ENCODE peak calls at places on chromosomes 3 and 15, in four cellular contexts. V is IMR-90, K is mesenchymal stem cell, Z is H1. Y is an unnamed sample.

GRCh38 chr3:36944012-36944640 is 728 bp downstream of the TRANK1 start:
- DNase-seq in V (peak), K (peak), Z (no peak), Y (peak)

GRCh38 chr15:28904541-28905303 is 18.9 kb downstream of the APBA2 start:
- DNase-seq in V (no peak), K (no peak), Z (no peak), Y (no peak)

GRCh38 chr3:150035400-150035799 is 64.7 kb upstream of the PFN2 start:
- DNase-seq in V (no peak), K (no peak), Z (no peak), Y (no peak)

GRCh38 chr3:13711911-13712650 is 163.2 kb downstream of the FBLN2 start:
- DNase-seq in V (no peak), K (no peak), Z (no peak), Y (no peak)

GRCh38 chr3:145116769-145117168 is 1044.2 kb downstream of the PLOD2 start:
- DNase-seq in V (no peak), K (no peak), Z (no peak), Y (no peak)

GRCh38 chr3:48039487-48040190 is 23.4 kb upstream of the MAP4 start:
- DNase-seq in V (peak), K (peak), Z (no peak), Y (peak)

GRCh38 chr3:177333535-177334495 is 136.5 kb upstream of the TBL1XR1 start:
- DNase-seq in V (no peak), K (peak), Z (no peak), Y (no peak)

GRCh38 chr3:172106989-172107388 is 67.6 kb downstream of the FNDC3B start:
- DNase-seq in V (no peak), K (no peak), Z (no peak), Y (no peak)

GRCh38 chr3:59017617-59017984 is 32.2 kb downstream of the CFAP20DC start:
- DNase-seq in V (no peak), K (no peak), Z (no peak), Y (no peak)

GRCh38 chr3:55343486-55344357 is 143.4 kb downstream of the WNT5A start:
- DNase-seq in V (no peak), K (peak), Z (no peak), Y (no peak)

GRCh38 chr3:50617096-50617791 is at the start of gene MAPKAPK3:
- DNase-seq in V (no peak), K (no peak), Z (no peak), Y (no peak)

GRCh38 chr15:51387699-51388041 is 46.2 kb downstream of the GLDN start:
- DNase-seq in V (no peak), K (no peak), Z (no peak), Y (no peak)

GRCh38 chr15:40407343-40407990 is 1.9 kb downstream of the IVD start:
- DNase-seq in V (no peak), K (no peak), Z (no peak), Y (no peak)

GRCh38 chr15:40038267-40038653 is 721 bp downstream of the SRP14 start:
- DNase-seq in V (peak), K (peak), Z (no peak), Y (no peak)

GRCh38 chr3:169661567-169662214 is 1.8 kb downstream of the MECOM start:
- DNase-seq in V (peak), K (peak), Z (no peak), Y (peak)

GRCh38 chr15:68619303-68619698 is 40.5 kb downstream of the CORO2B start:
- DNase-seq in V (no peak), K (no peak), Z (no peak), Y (no peak)

GRCh38 chr15:64842099-64842940 is 605 bp downstream of the PLEKHO2 start:
- DNase-seq in V (peak), K (peak), Z (no peak), Y (no peak)

GRCh38 chr15:57552678-57553334 is 38.9 kb upstream of the MYZAP start:
- DNase-seq in V (no peak), K (no peak), Z (no peak), Y (no peak)

GRCh38 chr3:70829101-70829500 is 516.7 kb upstream of the MDFIC2 start:
- DNase-seq in V (peak), K (peak), Z (no peak), Y (no peak)

GRCh38 chr3:50817756-50818518 is 143.2 kb downstream of the DOCK3 start:
- DNase-seq in V (no peak), K (no peak), Z (peak), Y (no peak)

GRCh38 chr3:127450331-127450730 is 140.2 kb downstream of the TPRA1 start:
- DNase-seq in V (no peak), K (no peak), Z (no peak), Y (no peak)

GRCh38 chr3:99108508-99108907 is 207.0 kb upstream of the DCBLD2 start:
- DNase-seq in V (peak), K (peak), Z (no peak), Y (no peak)

GRCh38 chr3:10926831-10927521 is 65.6 kb upstream of the SLC6A1 start:
- DNase-seq in V (no peak), K (no peak), Z (no peak), Y (no peak)

GRCh38 chr15:41494190-41494921 is 682 bp downstream of the ITPKA start:
- DNase-seq in V (no peak), K (no peak), Z (no peak), Y (peak)

GRCh38 chr3:171320721-171321120 is 139.5 kb downstream of the TNIK start:
- DNase-seq in V (peak), K (peak), Z (no peak), Y (no peak)

GRCh38 chr15:90519688-90520087 is 10.0 kb upstream of the CRTC3 start:
- DNase-seq in V (peak), K (no peak), Z (no peak), Y (no peak)

GRCh38 chr3:139120336-139120971 is 75.8 kb upstream of the PRR23C start:
- DNase-seq in V (peak), K (peak), Z (no peak), Y (no peak)

GRCh38 chr3:178537123-178537754 is 1.0 kb downstream of the KCNMB2 start:
- DNase-seq in V (no peak), K (no peak), Z (no peak), Y (no peak)

GRCh38 chr3:51706788-51707731 is at the start of gene GRM2:
- DNase-seq in V (peak), K (peak), Z (peak), Y (peak)

GRCh38 chr3:87311309-87311708 is 34.9 kb upstream of the POU1F1 start:
- DNase-seq in V (no peak), K (no peak), Z (no peak), Y (no peak)

GRCh38 chr3:138381413-138381901 is 33.1 kb downstream of the MRAS start:
- DNase-seq in V (peak), K (peak), Z (no peak), Y (no peak)

GRCh38 chr3:32973982-32974381 is 22.5 kb downstream of the CCR4 start:
- DNase-seq in V (peak), K (peak), Z (no peak), Y (no peak)

GRCh38 chr15:60477991-60478632 is 830 bp downstream of the ICE2 start:
- DNase-seq in V (peak), K (peak), Z (no peak), Y (no peak)

GRCh38 chr15:65339436-65339835 is 35.0 kb downstream of the RNU5B-1 start:
- DNase-seq in V (no peak), K (peak), Z (no peak), Y (no peak)

GRCh38 chr3:11734-12133 is 184.8 kb upstream of the CHL1 start:
- DNase-seq in V (no peak), K (peak), Z (no peak), Y (no peak)

GRCh38 chr3:132432639-132433038 is 15.3 kb downstream of the DNAJC13 start:
- DNase-seq in V (peak), K (peak), Z (no peak), Y (no peak)

GRCh38 chr3:15348246-15348645 is 15.9 kb upstream of the SH3BP5 start:
- DNase-seq in V (no peak), K (no peak), Z (no peak), Y (no peak)

GRCh38 chr3:15347104-15347736 is 14.8 kb upstream of the SH3BP5 start:
- DNase-seq in V (no peak), K (no peak), Z (no peak), Y (no peak)

GRCh38 chr3:15345608-15346137 is 13.3 kb upstream of the SH3BP5 start:
- DNase-seq in V (no peak), K (no peak), Z (no peak), Y (no peak)

GRCh38 chr3:15346516-15346915 is 14.1 kb upstream of the SH3BP5 start:
- DNase-seq in V (no peak), K (no peak), Z (no peak), Y (no peak)

GRCh38 chr3:15347737-15348110 is 15.3 kb upstream of the SH3BP5 start:
- DNase-seq in V (no peak), K (no peak), Z (no peak), Y (no peak)
- H4K8ac ChIP-seq in V (no peak), K (no peak), Z (no peak), Y (no peak)

GRCh38 chr3:111857474-111857873 is 1.6 kb upstream of the PHLDB2 start:
- DNase-seq in V (no peak), K (no peak), Z (no peak), Y (no peak)

GRCh38 chr3:111861396-111861795 is 2.3 kb downstream of the PHLDB2 start:
- DNase-seq in V (no peak), K (peak), Z (no peak), Y (no peak)

GRCh38 chr3:111859974-111860859 is 1.2 kb downstream of the PHLDB2 start:
- DNase-seq in V (peak), K (peak), Z (peak), Y (peak)

GRCh38 chr3:111858641-111859040 is 424 bp upstream of the PHLDB2 start:
- DNase-seq in V (no peak), K (no peak), Z (no peak), Y (no peak)

DNA sequence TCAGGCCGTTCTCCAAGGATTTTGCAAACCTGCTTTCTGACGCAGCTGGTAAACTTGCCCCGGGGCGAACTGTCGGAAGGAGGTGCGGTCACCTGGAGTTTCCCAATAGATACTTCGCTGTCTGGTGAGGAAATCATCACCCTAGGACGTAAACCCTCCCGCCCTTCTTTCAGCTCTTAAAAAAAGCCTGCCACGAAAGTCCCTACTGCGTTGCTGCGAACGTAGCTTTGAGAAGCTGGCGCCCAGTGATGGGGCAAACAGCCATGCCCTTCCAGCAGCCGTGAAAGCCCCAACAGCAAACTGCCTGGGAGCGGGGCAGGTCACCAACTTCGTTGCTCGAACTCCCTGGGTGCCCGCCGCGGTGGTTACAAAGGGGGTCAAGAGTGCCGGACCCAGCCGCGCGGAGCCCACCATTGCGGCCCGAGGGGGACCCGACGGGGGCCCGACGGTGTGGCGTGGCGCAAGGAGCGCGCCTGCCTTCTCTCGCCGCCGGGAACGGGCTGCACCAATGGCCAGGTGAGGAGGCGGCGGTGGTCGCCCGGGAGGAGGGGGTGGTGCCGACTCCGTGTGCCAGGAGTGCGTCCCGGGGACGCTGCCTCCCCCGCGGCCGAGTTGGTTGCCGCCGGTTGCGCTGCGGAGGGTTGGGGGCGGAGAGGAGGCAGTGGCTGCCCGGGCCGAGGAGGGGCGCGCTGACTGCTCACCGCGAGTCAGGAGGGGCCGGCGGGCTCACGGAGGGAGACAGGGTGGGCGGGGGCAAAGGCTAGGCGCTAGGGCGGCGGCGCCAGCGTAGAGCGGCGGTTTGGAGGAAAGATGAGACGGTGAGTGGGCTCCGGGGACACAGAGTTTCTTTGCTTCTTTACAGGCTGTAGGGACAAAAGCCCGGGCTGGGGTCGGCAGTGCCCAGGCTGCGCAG is at the start of gene PHLDB2:
- DNase-seq in V (peak), K (peak), Z (no peak), Y (peak)
- H2BK15ac ChIP-seq in V (peak), K (peak), Z (peak), Y (no peak)

DNA sequence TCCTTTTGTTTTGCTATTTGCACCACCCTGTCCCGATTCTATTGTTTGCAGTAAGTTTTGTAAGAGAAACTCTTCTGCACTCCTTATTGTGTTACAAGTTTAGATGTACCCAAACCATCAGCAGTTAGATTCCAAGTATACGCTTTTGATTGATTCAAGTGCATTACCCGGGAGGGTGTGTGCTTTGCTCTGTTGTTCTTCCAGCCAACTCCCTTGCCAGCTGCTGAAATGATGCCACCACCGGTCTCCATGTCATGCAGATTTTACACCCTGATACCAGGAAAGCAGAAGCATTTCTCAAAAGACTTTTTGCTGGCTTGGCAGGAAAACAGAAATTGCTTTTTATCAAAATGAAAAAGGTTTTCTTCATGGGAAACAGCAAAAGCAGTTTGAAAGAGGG is 1006.6 kb upstream of the CFAP20DC start:
- DNase-seq in V (no peak), K (no peak), Z (no peak), Y (no peak)
- H2BK5ac ChIP-seq in V (no peak), K (no peak), Z (no peak), Y (no peak)

DNA sequence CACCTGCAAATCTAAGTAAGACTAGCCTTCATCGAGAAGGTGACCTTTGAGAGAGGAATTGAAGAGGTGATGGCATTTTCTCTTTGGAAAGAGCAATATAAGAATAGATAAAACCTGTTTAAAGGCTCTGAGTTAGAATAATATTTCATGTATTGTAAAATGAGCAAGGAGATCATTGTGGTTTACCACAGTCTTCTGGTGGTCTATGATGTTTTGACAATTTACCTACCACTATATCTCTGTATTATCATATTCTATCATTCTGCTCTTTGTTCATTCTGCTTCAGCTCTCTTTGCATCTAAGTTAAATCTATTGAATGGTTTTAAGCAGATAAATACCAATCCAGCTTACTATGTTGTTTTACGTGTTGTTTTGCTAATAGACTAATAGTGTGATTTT is 982.3 kb downstream of the SI start:
- DNase-seq in V (no peak), K (no peak), Z (no peak), Y (no peak)
- H4K8ac ChIP-seq in V (no peak), K (no peak), Z (no peak), Y (no peak)